ENCODE peak calls at places on chromosomes 4 and X, in seven cellular contexts. V is CD8-positive, alpha-beta memory T cell; B is ovary; G is SJCRH30; T is DND-41; A is left ventricle myocardium inferior; X is tibial nerve. W is an unnamed sample. For H3K4me1, the result is how much of the 10 kb centered on the place peaks cover.

GRCh38 chrX:149120459-149120858 is 384.6 kb downstream of the IDS start:
- DNase-seq in V (no peak), B (no peak), G (no peak), T (peak), A (no peak), X (no peak), W (no peak)

GRCh38 chrX:141641138-141641537 is 51.6 kb downstream of the SPANXA2 start:
- DNase-seq in V (no peak), B (no peak), G (no peak), T (no peak), A (no peak), X (no peak), W (no peak)

GRCh38 chrX:40734956-40735317 is 405 bp downstream of the MED14 start:
- DNase-seq in V (no peak), B (no peak), G (peak), T (peak), A (no peak), X (no peak), W (no peak)

GRCh38 chr4:10003666-10004065 is 17.6 kb downstream of the SLC2A9 start:
- DNase-seq in V (no peak), B (no peak), G (no peak), T (no peak), A (no peak), X (no peak), W (no peak)

GRCh38 chr4:103076777-103077347 is 301 bp upstream of the SLC9B2 start:
- DNase-seq in V (no peak), B (no peak), G (no peak), T (no peak), A (no peak), X (no peak), W (no peak)

GRCh38 chrX:107857815-107858214 is 32.1 kb downstream of the MID2 start:
- DNase-seq in V (no peak), B (no peak), G (no peak), T (no peak), A (no peak), X (no peak), W (no peak)

GRCh38 chr4:75908555-75908954 is 6.3 kb upstream of the PPEF2 start:
- DNase-seq in V (no peak), B (no peak), G (peak), T (no peak), A (no peak), X (no peak), W (no peak)

GRCh38 chrX:3351287-3351686 is 4.8 kb upstream of the MXRA5 start:
- DNase-seq in V (no peak), B (no peak), G (no peak), T (no peak), A (no peak), X (no peak), W (no peak)

GRCh38 chr4:155582971-155583437 is 83.6 kb upstream of the GUCY1A1 start:
- DNase-seq in V (no peak), B (no peak), G (peak), T (peak), A (no peak), X (no peak), W (peak)

GRCh38 chr4:140724780-140725179 is 31.4 kb downstream of the TBC1D9 start:
- DNase-seq in V (no peak), B (no peak), G (no peak), T (no peak), A (no peak), X (no peak), W (no peak)

GRCh38 chrX:65740909-65741308 is 73.5 kb downstream of the MSN start:
- DNase-seq in V (no peak), B (no peak), G (no peak), T (no peak), A (no peak), X (no peak), W (no peak)

GRCh38 chr4:124144302-124144701 is 568.2 kb downstream of the ANKRD50 start:
- DNase-seq in V (no peak), B (no peak), G (peak), T (no peak), A (no peak), X (no peak), W (no peak)

GRCh38 chrX:108323751-108324150 is 114.5 kb downstream of the COL4A6 start:
- DNase-seq in V (no peak), B (no peak), G (no peak), T (no peak), A (no peak), X (no peak), W (no peak)

GRCh38 chr4:128868758-128869157 is 59.3 kb downstream of the JADE1 start:
- DNase-seq in V (no peak), B (no peak), G (no peak), T (no peak), A (no peak), X (no peak), W (no peak)

GRCh38 chr4:42568610-42569207 is 88.2 kb downstream of the ATP8A1 start:
- DNase-seq in V (peak), B (no peak), G (peak), T (peak), A (no peak), X (no peak), W (peak)

GRCh38 chrX:15674514-15674898 is 9.9 kb upstream of the CLTRN start:
- DNase-seq in V (peak), B (peak), G (peak), T (no peak), A (peak), X (peak), W (no peak)

GRCh38 chr4:82864336-82865001 is 26.5 kb downstream of the SEC31A start:
- DNase-seq in V (no peak), B (no peak), G (no peak), T (no peak), A (no peak), X (no peak), W (no peak)

GRCh38 chr4:180635276-180635675 is 1607.9 kb upstream of the TENM3 start:
- DNase-seq in V (no peak), B (no peak), G (no peak), T (no peak), A (no peak), X (no peak), W (no peak)

GRCh38 chr4:30073001-30073710 is 647.0 kb upstream of the PCDH7 start:
- DNase-seq in V (no peak), B (no peak), G (no peak), T (no peak), A (no peak), X (no peak), W (no peak)

GRCh38 chrX:136525738-136526606 is 6.0 kb upstream of the VGLL1 start:
- DNase-seq in V (no peak), B (peak), G (peak), T (no peak), A (peak), X (peak), W (no peak)

GRCh38 chr4:92455956-92456355 is 152.2 kb downstream of the GRID2 start:
- DNase-seq in V (no peak), B (no peak), G (no peak), T (no peak), A (no peak), X (no peak), W (no peak)

DNA sequence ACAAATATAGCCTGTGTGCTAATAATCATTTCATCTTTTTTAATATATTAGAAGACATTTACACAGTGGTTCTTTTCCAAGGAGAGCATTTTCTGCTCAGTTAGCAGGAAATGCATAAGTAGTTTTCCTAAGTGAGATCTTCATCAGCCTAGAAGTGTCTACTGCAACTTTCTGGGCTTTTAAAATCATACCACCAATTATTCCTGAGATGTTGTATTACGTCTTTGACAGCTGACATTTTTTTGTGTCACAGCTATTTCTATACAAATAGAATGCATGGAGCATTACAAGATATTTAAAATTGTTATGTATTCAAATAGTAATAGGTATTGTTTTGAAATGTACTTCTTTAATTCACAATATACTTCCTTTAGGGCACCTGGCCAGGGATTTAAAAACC is 158.0 kb downstream of the GRID2 start:
- DNase-seq in V (no peak), B (no peak), G (no peak), T (no peak), A (no peak), X (no peak), W (no peak)
- H3K4me1 ChIP-seq in V (under half), B (under half), G (under half), T (under half), A (under half), X (under half), W (under half)

GRCh38 chrX:13690836-13691235 is 1.9 kb downstream of the RAB9A start:
- DNase-seq in V (no peak), B (no peak), G (no peak), T (no peak), A (no peak), X (no peak), W (no peak)
- H3K4me3 ChIP-seq in V (peak), B (peak), G (peak), T (no peak), A (peak), X (peak), W (peak)

GRCh38 chr4:110170861-110171260 is 27.6 kb downstream of the ELOVL6 start:
- DNase-seq in V (no peak), B (no peak), G (no peak), T (no peak), A (no peak), X (no peak), W (no peak)

GRCh38 chr4:110172972-110173371 is 25.4 kb downstream of the ELOVL6 start:
- DNase-seq in V (no peak), B (no peak), G (no peak), T (no peak), A (no peak), X (no peak), W (no peak)

GRCh38 chr4:110175634-110176033 is 22.8 kb downstream of the ELOVL6 start:
- DNase-seq in V (no peak), B (no peak), G (no peak), T (no peak), A (no peak), X (no peak), W (no peak)

GRCh38 chr4:110171981-110172380 is 26.4 kb downstream of the ELOVL6 start:
- DNase-seq in V (no peak), B (no peak), G (no peak), T (no peak), A (no peak), X (no peak), W (no peak)
- H3K4me1 ChIP-seq in V (under half), B (under half), G (under half), T (under half), A (under half), X (under half), W (under half)

GRCh38 chr4:37865450-37865849 is 25.4 kb upstream of the TBC1D1 start:
- DNase-seq in V (no peak), B (no peak), G (no peak), T (no peak), A (no peak), X (no peak), W (no peak)
- H3K4me3 ChIP-seq in V (no peak), B (no peak), G (no peak), T (no peak), A (no peak), X (no peak), W (no peak)

GRCh38 chr4:101791189-101791572 is 651 bp downstream of the BANK1 start:
- DNase-seq in V (no peak), B (no peak), G (no peak), T (no peak), A (no peak), X (no peak), W (no peak)

GRCh38 chr4:101792056-101792575 is 1.6 kb downstream of the BANK1 start:
- DNase-seq in V (no peak), B (no peak), G (no peak), T (no peak), A (no peak), X (no peak), W (no peak)

GRCh38 chr4:101790521-101791188 is at the start of gene BANK1:
- DNase-seq in V (no peak), B (peak), G (no peak), T (no peak), A (peak), X (no peak), W (no peak)

GRCh38 chr4:101795704-101796103 is 5.2 kb downstream of the BANK1 start:
- DNase-seq in V (no peak), B (no peak), G (peak), T (peak), A (no peak), X (no peak), W (no peak)

DNA sequence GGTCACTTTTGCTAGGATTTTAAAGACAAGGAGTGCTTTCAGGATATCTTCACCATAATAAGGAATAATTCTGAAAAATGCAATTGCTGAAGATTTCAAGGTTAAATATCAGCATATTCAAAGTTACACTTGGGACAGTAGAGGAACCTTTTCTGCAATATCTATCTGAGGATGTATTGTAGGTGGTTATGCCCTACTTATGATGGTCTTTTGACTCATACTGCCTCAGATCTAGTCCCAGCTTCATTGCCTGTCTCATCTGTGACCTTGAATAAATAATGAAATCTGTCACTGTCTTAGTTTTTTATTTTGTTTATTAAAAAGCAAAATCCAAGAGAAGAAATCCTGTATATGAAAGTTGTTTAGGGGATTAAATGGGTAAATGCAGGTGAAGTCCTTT is 2.9 kb downstream of the BANK1 start:
- DNase-seq in V (no peak), B (no peak), G (no peak), T (no peak), A (no peak), X (no peak), W (no peak)
- H3K4me1 ChIP-seq in V (under half), B (under half), G (under half), T (under half), A (under half), X (under half), W (under half)

DNA sequence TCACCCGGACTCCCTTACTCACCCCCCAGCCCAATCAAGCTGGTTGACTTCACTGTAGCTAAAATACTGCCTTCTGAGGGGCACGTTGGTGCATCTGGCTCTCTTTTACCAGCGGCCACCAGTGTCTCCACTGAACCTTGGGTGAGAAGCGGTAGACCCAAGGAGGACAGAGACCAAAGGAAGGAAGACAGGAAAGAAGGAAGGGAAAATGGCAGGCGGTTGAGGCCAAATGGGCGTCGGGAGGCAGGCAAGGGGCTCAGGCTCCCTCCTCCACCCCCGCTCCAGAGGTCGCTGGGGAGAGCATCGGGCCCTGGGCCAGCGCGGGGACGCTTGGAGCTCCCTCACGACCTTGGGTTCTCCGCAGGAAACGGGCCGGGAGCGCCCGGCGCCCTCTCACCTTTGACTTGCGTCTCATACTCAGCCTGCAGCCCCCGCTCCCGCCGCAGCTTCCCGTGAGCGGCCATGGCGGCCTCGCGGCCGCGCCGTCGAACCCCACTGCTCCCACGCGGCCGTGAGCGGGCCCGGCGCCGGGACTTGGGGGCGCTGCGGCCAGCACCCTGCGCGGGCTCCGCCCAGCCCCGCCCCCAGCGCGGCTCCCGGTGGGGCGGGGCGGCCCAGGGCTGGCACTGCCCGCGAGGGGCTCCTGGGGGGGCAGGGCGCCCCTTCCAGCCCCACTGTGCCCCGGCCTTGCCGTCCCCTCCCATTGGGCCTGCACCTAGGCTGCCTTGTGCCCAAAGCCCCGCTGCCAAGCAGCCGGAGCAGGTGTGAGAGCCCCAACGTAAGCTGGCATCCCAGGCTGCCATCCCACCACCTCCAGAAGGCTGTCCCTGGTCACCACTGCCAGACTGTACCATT is at the start of gene ARHGAP4:
- DNase-seq in V (peak), B (no peak), G (no peak), T (peak), A (no peak), X (no peak), W (peak)
- H3K4me3 ChIP-seq in V (peak), B (no peak), G (peak), T (peak), A (peak), X (peak), W (peak)

GRCh38 chr4:8250637-8251036 is 18.9 kb upstream of the HTRA3 start:
- DNase-seq in V (no peak), B (no peak), G (no peak), T (no peak), A (no peak), X (no peak), W (no peak)
- H3K4me1 ChIP-seq in V (under half), B (under half), G (under half), T (under half), A (under half), X (under half), W (under half)

GRCh38 chr4:160406426-160406825 is 1303.5 kb downstream of the RAPGEF2 start:
- DNase-seq in V (no peak), B (no peak), G (no peak), T (no peak), A (no peak), X (no peak), W (no peak)

DNA sequence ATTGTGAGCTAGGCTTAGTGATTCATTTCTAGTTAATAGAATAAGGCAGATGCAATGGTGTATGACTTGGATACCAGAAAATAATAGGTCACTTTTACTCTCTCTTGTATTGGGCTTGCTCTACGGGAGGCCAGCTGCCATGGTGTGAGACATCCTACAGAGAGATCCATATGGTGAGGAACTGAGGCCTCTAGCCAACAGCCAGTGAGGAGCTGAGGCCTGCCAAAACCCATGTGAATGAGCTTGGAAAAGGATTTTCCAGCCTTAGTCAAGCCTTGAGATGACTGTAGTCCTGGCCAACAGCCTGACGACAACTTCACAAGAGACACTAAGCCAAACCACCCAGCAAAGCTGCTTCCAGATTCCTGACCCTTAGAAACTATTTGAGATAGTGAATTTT is 1300.2 kb downstream of the RAPGEF2 start:
- DNase-seq in V (no peak), B (no peak), G (no peak), T (no peak), A (no peak), X (no peak), W (no peak)
- H3K4me3 ChIP-seq in V (no peak), B (no peak), G (no peak), T (no peak), A (no peak), X (no peak), W (no peak)

DNA sequence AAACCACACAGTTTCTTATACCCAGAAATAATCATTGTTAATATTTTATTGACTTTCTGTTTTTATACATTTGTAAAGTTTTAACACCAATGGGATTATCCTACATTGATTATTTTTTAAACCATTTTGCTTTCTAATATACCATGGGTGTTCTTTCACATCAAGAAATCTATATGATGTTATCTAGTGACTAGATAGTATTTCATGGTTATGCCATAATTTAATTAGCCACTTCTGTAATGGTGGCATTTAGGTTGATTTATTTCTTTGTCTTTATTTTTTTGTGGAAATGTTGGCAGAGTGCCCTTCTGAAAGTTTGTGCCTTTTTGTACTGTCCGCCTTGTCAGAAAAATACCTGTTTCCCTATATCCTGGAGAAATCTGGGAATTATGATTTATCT is 193.3 kb downstream of the CEP135 start:
- DNase-seq in V (no peak), B (no peak), G (no peak), T (no peak), A (no peak), X (no peak), W (no peak)
- H3K4me1 ChIP-seq in V (under half), B (under half), G (under half), T (under half), A (under half), X (under half), W (under half)

GRCh38 chr4:122588453-122589238 is 32.2 kb downstream of the IL21 start:
- DNase-seq in V (no peak), B (no peak), G (no peak), T (no peak), A (no peak), X (no peak), W (no peak)

GRCh38 chr4:122583906-122584305 is 37.0 kb downstream of the IL21 start:
- DNase-seq in V (no peak), B (peak), G (no peak), T (no peak), A (no peak), X (no peak), W (no peak)

DNA sequence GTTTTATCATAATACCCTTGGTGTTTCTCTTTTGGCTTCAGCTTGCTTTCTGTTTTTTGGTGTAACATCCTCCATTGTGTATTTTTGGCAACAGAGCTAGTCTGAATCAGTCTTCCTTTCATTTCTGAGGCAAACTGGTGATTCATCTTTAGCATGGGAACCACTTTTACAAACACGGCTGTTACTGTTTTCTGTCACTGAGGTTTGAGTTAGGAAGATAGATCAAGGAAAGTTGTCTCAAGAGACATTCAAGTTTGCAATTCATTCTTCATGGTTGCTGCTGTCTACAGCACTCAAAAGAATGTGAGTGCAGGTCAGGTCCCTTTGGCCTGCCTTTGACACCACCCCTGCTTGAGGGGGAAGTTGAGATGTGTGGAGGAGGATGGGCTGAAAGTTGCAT is 36.3 kb downstream of the IL21 start:
- DNase-seq in V (no peak), B (no peak), G (no peak), T (no peak), A (no peak), X (no peak), W (no peak)
- H3K4me3 ChIP-seq in V (no peak), B (no peak), G (no peak), T (no peak), A (no peak), X (no peak), W (no peak)

W was measured in CD4-positive, alpha-beta memory T cell.